ENCODE peak calls at places on chromosomes 16 and 17, in five cellular contexts. One of them, this sample, is unnamed.

GRCh38 chr17:49557204-49558024 is 18.3 kb upstream of the NXPH3 start:
- DNase-seq in heart right ventricle: no peak
- DNase-seq in colonic mucosa: no peak
- DNase-seq in upper lobe of right lung: no peak
- DNase-seq in A549: peak; percentile 72
- DNase-seq in this sample: no peak

GRCh38 chr16:68737046-68737729 is at the start of gene CDH1:
- DNase-seq in colonic mucosa: peak; percentile 97
- DNase-seq in heart right ventricle: peak; percentile 17
- DNase-seq in A549: no peak
- DNase-seq in upper lobe of right lung: peak; percentile 97
- DNase-seq in this sample: no peak

GRCh38 chr17:37131670-37132620 is 183.2 kb downstream of the AATF start:
- DNase-seq in heart right ventricle: no peak
- DNase-seq in colonic mucosa: peak; percentile 36
- DNase-seq in A549: no peak
- DNase-seq in upper lobe of right lung: no peak
- DNase-seq in this sample: no peak

GRCh38 chr17:35052240-35052608 is 11.3 kb downstream of the RFFL start:
- DNase-seq in colonic mucosa: no peak
- DNase-seq in upper lobe of right lung: no peak
- DNase-seq in A549: no peak
- DNase-seq in heart right ventricle: no peak
- DNase-seq in this sample: no peak

GRCh38 chr16:55737966-55738365 is 82.2 kb downstream of the SLC6A2 start:
- DNase-seq in colonic mucosa: no peak
- DNase-seq in A549: no peak
- DNase-seq in heart right ventricle: no peak
- DNase-seq in upper lobe of right lung: no peak
- DNase-seq in this sample: no peak

GRCh38 chr16:89505204-89506112 is 2.7 kb upstream of the SPG7 start:
- DNase-seq in A549: peak; percentile 86
- DNase-seq in colonic mucosa: peak; percentile 98
- DNase-seq in upper lobe of right lung: peak; percentile 89
- DNase-seq in heart right ventricle: peak; percentile 82
- DNase-seq in this sample: peak; percentile 52

GRCh38 chr16:68668266-68668665 is 23.2 kb downstream of the CDH3 start:
- DNase-seq in upper lobe of right lung: no peak
- DNase-seq in colonic mucosa: no peak
- DNase-seq in heart right ventricle: no peak
- DNase-seq in A549: no peak
- DNase-seq in this sample: no peak

GRCh38 chr17:47850692-47851573 is at the start of gene SP6:
- DNase-seq in upper lobe of right lung: peak; percentile 92
- DNase-seq in colonic mucosa: peak; percentile 94
- DNase-seq in A549: peak; percentile 91
- DNase-seq in heart right ventricle: peak; percentile 55
- DNase-seq in this sample: no peak

GRCh38 chr17:48856122-48856821 is 25.4 kb downstream of the CALCOCO2 start:
- DNase-seq in upper lobe of right lung: no peak
- DNase-seq in heart right ventricle: no peak
- DNase-seq in colonic mucosa: no peak
- DNase-seq in A549: no peak
- DNase-seq in this sample: no peak

GRCh38 chr17:12227547-12227946 is 206.9 kb downstream of the MAP2K4 start:
- DNase-seq in colonic mucosa: no peak
- DNase-seq in upper lobe of right lung: no peak
- DNase-seq in A549: no peak
- DNase-seq in heart right ventricle: no peak
- DNase-seq in this sample: no peak

GRCh38 chr16:30005341-30006094 is 5.3 kb downstream of the DOC2A start:
- DNase-seq in A549: peak; percentile 90
- DNase-seq in colonic mucosa: no peak
- DNase-seq in upper lobe of right lung: no peak
- DNase-seq in heart right ventricle: no peak
- DNase-seq in this sample: no peak

GRCh38 chr17:36845916-36846315 is 91.4 kb upstream of the LHX1 start:
- DNase-seq in colonic mucosa: no peak
- DNase-seq in upper lobe of right lung: no peak
- DNase-seq in heart right ventricle: no peak
- DNase-seq in A549: no peak
- DNase-seq in this sample: no peak

GRCh38 chr17:73969956-73970355 is 233.5 kb upstream of the RPL38 start:
- DNase-seq in heart right ventricle: no peak
- DNase-seq in colonic mucosa: no peak
- DNase-seq in upper lobe of right lung: peak; percentile 80
- DNase-seq in A549: no peak
- DNase-seq in this sample: no peak

GRCh38 chr17:66354981-66355380 is 52.6 kb downstream of the PRKCA start:
- DNase-seq in A549: no peak
- DNase-seq in heart right ventricle: no peak
- DNase-seq in colonic mucosa: no peak
- DNase-seq in upper lobe of right lung: no peak
- DNase-seq in this sample: no peak

GRCh38 chr16:30351586-30352419 is 3.3 kb downstream of the CD2BP2 start:
- DNase-seq in upper lobe of right lung: peak; percentile 84
- DNase-seq in colonic mucosa: peak; percentile 46
- DNase-seq in heart right ventricle: peak; percentile 80
- DNase-seq in A549: no peak
- DNase-seq in this sample: peak; percentile 86

GRCh38 chr16:51418258-51418657 is 267.2 kb upstream of the SALL1 start:
- DNase-seq in A549: no peak
- DNase-seq in colonic mucosa: no peak
- DNase-seq in upper lobe of right lung: no peak
- DNase-seq in heart right ventricle: no peak
- DNase-seq in this sample: no peak

GRCh38 chr17:17443173-17443572 is 33.6 kb upstream of the MED9 start:
- DNase-seq in heart right ventricle: no peak
- DNase-seq in colonic mucosa: no peak
- DNase-seq in A549: no peak
- DNase-seq in upper lobe of right lung: no peak
- DNase-seq in this sample: no peak

GRCh38 chr17:79997004-79997673 is 38.5 kb downstream of the TBC1D16 start:
- DNase-seq in upper lobe of right lung: no peak
- DNase-seq in A549: no peak
- DNase-seq in heart right ventricle: no peak
- DNase-seq in colonic mucosa: no peak
- DNase-seq in this sample: no peak

GRCh38 chr17:34378664-34379101 is 15.7 kb upstream of the CCL1 start:
- DNase-seq in colonic mucosa: no peak
- DNase-seq in heart right ventricle: no peak
- DNase-seq in upper lobe of right lung: no peak
- DNase-seq in A549: no peak
- DNase-seq in this sample: no peak

GRCh38 chr17:40417258-40417608 is 463 bp downstream of the TOP2A start:
- DNase-seq in A549: no peak
- DNase-seq in colonic mucosa: peak; percentile 43
- DNase-seq in heart right ventricle: no peak
- DNase-seq in upper lobe of right lung: no peak
- DNase-seq in this sample: no peak

GRCh38 chr17:42677012-42677857 is 441 bp upstream of the PLEKHH3 start:
- DNase-seq in A549: peak; percentile 100
- DNase-seq in upper lobe of right lung: peak; percentile 100
- DNase-seq in colonic mucosa: peak; percentile 100
- DNase-seq in heart right ventricle: peak; percentile 100
- DNase-seq in this sample: peak; percentile 100

GRCh38 chr17:42674755-42675347 is 1.9 kb downstream of the PLEKHH3 start:
- DNase-seq in A549: no peak
- DNase-seq in colonic mucosa: no peak
- DNase-seq in upper lobe of right lung: peak; percentile 71
- DNase-seq in heart right ventricle: no peak
- DNase-seq in this sample: no peak

GRCh38 chr17:42675348-42675983 is 1.3 kb downstream of the PLEKHH3 start:
- DNase-seq in colonic mucosa: no peak
- DNase-seq in heart right ventricle: peak; percentile 77
- DNase-seq in upper lobe of right lung: peak; percentile 71
- DNase-seq in A549: no peak
- DNase-seq in this sample: no peak

GRCh38 chr17:42676424-42677011 is at the start of gene PLEKHH3:
- DNase-seq in upper lobe of right lung: no peak
- DNase-seq in heart right ventricle: no peak
- DNase-seq in colonic mucosa: no peak
- DNase-seq in A549: no peak
- DNase-seq in this sample: no peak

DNA sequence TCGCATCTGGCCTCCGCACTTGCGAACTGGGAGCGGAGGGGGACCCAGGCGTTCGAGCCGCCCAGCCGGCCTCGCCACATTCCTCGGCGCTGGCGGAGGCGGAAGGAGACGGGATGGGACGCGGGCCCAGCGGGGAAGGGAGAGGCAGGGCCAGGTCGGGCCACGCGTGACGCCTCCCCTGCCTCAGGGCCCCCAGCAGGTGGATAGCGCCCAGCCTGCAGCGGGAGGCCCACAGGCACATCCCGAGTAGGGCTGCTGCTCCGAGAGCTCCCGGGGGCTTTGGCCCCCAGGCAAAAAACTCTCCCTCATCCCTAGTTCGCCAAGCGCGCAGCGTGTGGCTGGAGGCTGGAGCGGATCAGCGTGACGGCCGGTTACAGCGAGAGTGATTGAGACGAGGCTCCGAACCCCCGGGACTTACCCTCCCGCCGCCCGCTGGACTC is 790 bp downstream of the PLEKHH3 start:
- DNase-seq in upper lobe of right lung: peak; percentile 88
- DNase-seq in heart right ventricle: peak; percentile 74
- DNase-seq in A549: peak; percentile 58
- DNase-seq in colonic mucosa: peak; percentile 64
- DNase-seq in this sample: no peak
- TF ChIP-seq CTCF in upper lobe of right lung: no peak
- TF ChIP-seq CTCF in heart right ventricle: peak; percentile 1
- TF ChIP-seq CTCF in A549: no peak
- TF ChIP-seq CTCF in colonic mucosa: no peak
- TF ChIP-seq CTCF in this sample: no peak

GRCh38 chr17:42997390-42997983 is 732 bp upstream of the RPL27 start:
- DNase-seq in colonic mucosa: no peak
- DNase-seq in upper lobe of right lung: no peak
- DNase-seq in heart right ventricle: no peak
- DNase-seq in A549: no peak
- DNase-seq in this sample: no peak
- H3K27ac ChIP-seq in colonic mucosa: peak overlapping the region; percentile 77
- H3K27ac ChIP-seq in upper lobe of right lung: peak overlapping the region; percentile 72
- H3K27ac ChIP-seq in heart right ventricle: peak overlapping the region; percentile 87
- H3K27ac ChIP-seq in A549: peak overlapping the region; percentile 91
- H3K27ac ChIP-seq in this sample: peak overlapping the region; percentile 81

GRCh38 chr16:2154533-2155090 is 970 bp upstream of the TRAF7 start:
- DNase-seq in colonic mucosa: peak; percentile 39
- DNase-seq in heart right ventricle: no peak
- DNase-seq in A549: no peak
- DNase-seq in upper lobe of right lung: no peak
- DNase-seq in this sample: no peak

GRCh38 chr16:2151188-2152091 is 3.0 kb downstream of the RAB26 start:
- DNase-seq in colonic mucosa: no peak
- DNase-seq in heart right ventricle: no peak
- DNase-seq in A549: no peak
- DNase-seq in upper lobe of right lung: no peak
- DNase-seq in this sample: no peak

GRCh38 chr16:2155091-2156024 is at the start of gene TRAF7:
- DNase-seq in upper lobe of right lung: peak; percentile 99
- DNase-seq in heart right ventricle: peak; percentile 98
- DNase-seq in colonic mucosa: peak; percentile 99
- DNase-seq in A549: peak; percentile 99
- DNase-seq in this sample: peak; percentile 100

GRCh38 chr16:2150418-2151187 is 2.2 kb downstream of the RAB26 start:
- DNase-seq in heart right ventricle: no peak
- DNase-seq in A549: peak; percentile 66
- DNase-seq in colonic mucosa: peak; percentile 68
- DNase-seq in upper lobe of right lung: no peak
- DNase-seq in this sample: no peak

GRCh38 chr16:2152695-2153506 is 2.7 kb upstream of the TRAF7 start:
- DNase-seq in heart right ventricle: no peak
- DNase-seq in A549: no peak
- DNase-seq in upper lobe of right lung: no peak
- DNase-seq in colonic mucosa: peak; percentile 58
- DNase-seq in this sample: no peak
- TF ChIP-seq CTCF in heart right ventricle: no peak
- TF ChIP-seq CTCF in A549: no peak
- TF ChIP-seq CTCF in upper lobe of right lung: no peak
- TF ChIP-seq CTCF in colonic mucosa: no peak
- TF ChIP-seq CTCF in this sample: no peak

DNA sequence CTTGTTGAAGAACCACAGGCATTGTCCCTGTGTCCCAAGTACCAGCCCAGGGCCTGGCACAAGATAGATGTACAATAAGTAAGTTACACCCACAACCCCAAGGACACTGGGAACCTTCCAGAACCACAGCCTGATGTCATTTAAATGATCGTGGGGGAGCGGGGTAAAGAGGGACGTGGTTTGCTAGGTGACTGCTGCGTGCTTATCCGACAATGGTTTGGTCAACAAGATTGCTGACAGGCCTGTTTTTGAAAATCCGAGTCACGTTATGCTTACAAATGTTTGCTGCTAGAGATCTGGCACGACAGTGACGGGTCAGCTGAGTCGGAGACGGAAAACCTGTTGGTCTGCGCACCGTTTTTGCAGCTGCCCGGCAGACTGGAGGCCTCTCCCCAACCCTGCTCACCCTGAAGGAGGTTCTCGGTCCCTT is 22.8 kb downstream of the COTL1 start:
- DNase-seq in A549: no peak
- DNase-seq in colonic mucosa: peak; percentile 63
- DNase-seq in upper lobe of right lung: peak; percentile 42
- DNase-seq in heart right ventricle: no peak
- DNase-seq in this sample: no peak
- H3K27ac ChIP-seq in A549: no peak overlapping the region
- H3K27ac ChIP-seq in colonic mucosa: peak overlapping the region; percentile 60
- H3K27ac ChIP-seq in upper lobe of right lung: peak overlapping the region; percentile 36
- H3K27ac ChIP-seq in heart right ventricle: no peak overlapping the region
- H3K27ac ChIP-seq in this sample: peak overlapping the region; percentile 51

This sample was measured in dorsolateral prefrontal cortex.